ENCODE peak calls at places on chromosomes 16 and 17, in six cellular contexts. One of them, this sample, is unnamed.

GRCh38 chr17:48427598-48427997 is 2.4 kb downstream of the SKAP1 start:
- DNase-seq in prostate gland: no peak
- DNase-seq in tibial artery: no peak
- DNase-seq in lower lobe of right lung: no peak
- DNase-seq in CD8-positive, alpha-beta T cell: no peak
- DNase-seq in psoas muscle: no peak
- DNase-seq in this sample: no peak

GRCh38 chr17:81810892-81811704 is 7.1 kb downstream of the GCGR start:
- DNase-seq in prostate gland: no peak
- DNase-seq in tibial artery: no peak
- DNase-seq in lower lobe of right lung: no peak
- DNase-seq in CD8-positive, alpha-beta T cell: no peak
- DNase-seq in psoas muscle: no peak
- DNase-seq in this sample: no peak

GRCh38 chr16:21083729-21084268 is 66.8 kb downstream of the DNAH3 start:
- DNase-seq in prostate gland: peak; percentile 37
- DNase-seq in tibial artery: peak; percentile 60
- DNase-seq in lower lobe of right lung: peak; percentile 65
- DNase-seq in CD8-positive, alpha-beta T cell: peak; percentile 11
- DNase-seq in psoas muscle: peak; percentile 64
- DNase-seq in this sample: peak; percentile 64

GRCh38 chr16:12187939-12188673 is 211.6 kb downstream of the SNX29 start:
- DNase-seq in prostate gland: no peak
- DNase-seq in tibial artery: no peak
- DNase-seq in lower lobe of right lung: no peak
- DNase-seq in CD8-positive, alpha-beta T cell: no peak
- DNase-seq in psoas muscle: no peak
- DNase-seq in this sample: no peak

GRCh38 chr16:77833906-77834599 is 45.7 kb downstream of the VAT1L start:
- DNase-seq in prostate gland: no peak
- DNase-seq in tibial artery: no peak
- DNase-seq in lower lobe of right lung: no peak
- DNase-seq in CD8-positive, alpha-beta T cell: no peak
- DNase-seq in psoas muscle: no peak
- DNase-seq in this sample: no peak

GRCh38 chr16:50040028-50040427 is 15.0 kb downstream of the CNEP1R1 start:
- DNase-seq in prostate gland: no peak
- DNase-seq in tibial artery: no peak
- DNase-seq in lower lobe of right lung: peak; percentile 49
- DNase-seq in CD8-positive, alpha-beta T cell: no peak
- DNase-seq in psoas muscle: no peak
- DNase-seq in this sample: no peak

GRCh38 chr17:77728022-77728671 is 230.4 kb upstream of the TNRC6C start:
- DNase-seq in prostate gland: no peak
- DNase-seq in tibial artery: peak; percentile 58
- DNase-seq in lower lobe of right lung: no peak
- DNase-seq in CD8-positive, alpha-beta T cell: no peak
- DNase-seq in psoas muscle: peak; percentile 53
- DNase-seq in this sample: peak; percentile 56

GRCh38 chr16:2924901-2925820 is 13.4 kb downstream of the FLYWCH1 start:
- DNase-seq in prostate gland: no peak
- DNase-seq in tibial artery: no peak
- DNase-seq in lower lobe of right lung: no peak
- DNase-seq in CD8-positive, alpha-beta T cell: no peak
- DNase-seq in psoas muscle: no peak
- DNase-seq in this sample: no peak

GRCh38 chr17:39235555-39236221 is 9.9 kb upstream of the STAC2 start:
- DNase-seq in prostate gland: no peak
- DNase-seq in tibial artery: no peak
- DNase-seq in lower lobe of right lung: no peak
- DNase-seq in CD8-positive, alpha-beta T cell: peak; percentile 32
- DNase-seq in psoas muscle: no peak
- DNase-seq in this sample: no peak

GRCh38 chr17:31511583-31511982 is 120.1 kb downstream of the RAB11FIP4 start:
- DNase-seq in prostate gland: no peak
- DNase-seq in tibial artery: no peak
- DNase-seq in lower lobe of right lung: no peak
- DNase-seq in CD8-positive, alpha-beta T cell: no peak
- DNase-seq in psoas muscle: no peak
- DNase-seq in this sample: no peak

GRCh38 chr16:57781349-57781740 is 20.9 kb downstream of the KIFC3 start:
- DNase-seq in prostate gland: no peak
- DNase-seq in tibial artery: no peak
- DNase-seq in lower lobe of right lung: peak; percentile 19
- DNase-seq in CD8-positive, alpha-beta T cell: no peak
- DNase-seq in psoas muscle: no peak
- DNase-seq in this sample: no peak

GRCh38 chr16:21060027-21060510 is 90.6 kb downstream of the DNAH3 start:
- DNase-seq in prostate gland: no peak
- DNase-seq in tibial artery: no peak
- DNase-seq in lower lobe of right lung: no peak
- DNase-seq in CD8-positive, alpha-beta T cell: no peak
- DNase-seq in psoas muscle: no peak
- DNase-seq in this sample: no peak

GRCh38 chr17:17382901-17383300 is 79.7 kb downstream of the NT5M start:
- DNase-seq in prostate gland: no peak
- DNase-seq in tibial artery: no peak
- DNase-seq in lower lobe of right lung: no peak
- DNase-seq in CD8-positive, alpha-beta T cell: no peak
- DNase-seq in psoas muscle: no peak
- DNase-seq in this sample: no peak

GRCh38 chr17:62824290-62825135 is 16.4 kb upstream of the MARCHF10 start:
- DNase-seq in prostate gland: no peak
- DNase-seq in tibial artery: no peak
- DNase-seq in lower lobe of right lung: no peak
- DNase-seq in CD8-positive, alpha-beta T cell: no peak
- DNase-seq in psoas muscle: no peak
- DNase-seq in this sample: no peak

GRCh38 chr17:80845121-80845862 is 146.3 kb upstream of the CHMP6 start:
- DNase-seq in prostate gland: no peak
- DNase-seq in tibial artery: peak; percentile 8
- DNase-seq in lower lobe of right lung: peak; percentile 41
- DNase-seq in CD8-positive, alpha-beta T cell: no peak
- DNase-seq in psoas muscle: no peak
- DNase-seq in this sample: no peak

GRCh38 chr16:57299009-57299718 is 14.7 kb upstream of the PLLP start:
- DNase-seq in prostate gland: no peak
- DNase-seq in tibial artery: peak; percentile 76
- DNase-seq in lower lobe of right lung: peak; percentile 59
- DNase-seq in CD8-positive, alpha-beta T cell: no peak
- DNase-seq in psoas muscle: peak; percentile 64
- DNase-seq in this sample: no peak

GRCh38 chr17:35185849-35186248 is 8.3 kb downstream of the SLC35G3 start:
- DNase-seq in prostate gland: no peak
- DNase-seq in tibial artery: no peak
- DNase-seq in lower lobe of right lung: no peak
- DNase-seq in CD8-positive, alpha-beta T cell: no peak
- DNase-seq in psoas muscle: no peak
- DNase-seq in this sample: no peak

GRCh38 chr16:29876578-29877249 is 13.7 kb upstream of the CDIPT start:
- DNase-seq in prostate gland: no peak
- DNase-seq in tibial artery: no peak
- DNase-seq in lower lobe of right lung: no peak
- DNase-seq in CD8-positive, alpha-beta T cell: no peak
- DNase-seq in psoas muscle: no peak
- DNase-seq in this sample: no peak

GRCh38 chr16:17225551-17225950 is 245.2 kb downstream of the XYLT1 start:
- DNase-seq in prostate gland: no peak
- DNase-seq in tibial artery: no peak
- DNase-seq in lower lobe of right lung: no peak
- DNase-seq in CD8-positive, alpha-beta T cell: no peak
- DNase-seq in psoas muscle: no peak
- DNase-seq in this sample: no peak

GRCh38 chr16:67917852-67918236 is 13.8 kb downstream of the CTRL start:
- DNase-seq in prostate gland: no peak
- DNase-seq in tibial artery: no peak
- DNase-seq in lower lobe of right lung: peak; percentile 48
- DNase-seq in CD8-positive, alpha-beta T cell: no peak
- DNase-seq in psoas muscle: no peak
- DNase-seq in this sample: no peak

GRCh38 chr16:1612320-1613111 is at the start of gene CRAMP1:
- DNase-seq in prostate gland: no peak
- DNase-seq in tibial artery: no peak
- DNase-seq in lower lobe of right lung: no peak
- DNase-seq in CD8-positive, alpha-beta T cell: no peak
- DNase-seq in psoas muscle: no peak
- DNase-seq in this sample: no peak

GRCh38 chr17:29682054-29682453 is 59.3 kb upstream of the CORO6 start:
- DNase-seq in prostate gland: no peak
- DNase-seq in tibial artery: no peak
- DNase-seq in lower lobe of right lung: no peak
- DNase-seq in CD8-positive, alpha-beta T cell: no peak
- DNase-seq in psoas muscle: no peak
- DNase-seq in this sample: no peak

GRCh38 chr16:22694887-22695382 is 119.0 kb upstream of the HS3ST2 start:
- DNase-seq in prostate gland: no peak
- DNase-seq in tibial artery: peak; percentile 50
- DNase-seq in lower lobe of right lung: no peak
- DNase-seq in CD8-positive, alpha-beta T cell: no peak
- DNase-seq in psoas muscle: no peak
- DNase-seq in this sample: no peak

GRCh38 chr17:27575100-27575911 is 55.7 kb upstream of the LGALS9 start:
- DNase-seq in prostate gland: no peak
- DNase-seq in tibial artery: no peak
- DNase-seq in lower lobe of right lung: no peak
- DNase-seq in CD8-positive, alpha-beta T cell: no peak
- DNase-seq in psoas muscle: no peak
- DNase-seq in this sample: no peak

GRCh38 chr17:73232587-73233373 is 28.9 kb downstream of the CPSF4L start:
- DNase-seq in prostate gland: peak; percentile 21
- DNase-seq in tibial artery: peak; percentile 30
- DNase-seq in lower lobe of right lung: peak; percentile 61
- DNase-seq in CD8-positive, alpha-beta T cell: peak; percentile 2
- DNase-seq in psoas muscle: no peak
- DNase-seq in this sample: no peak

GRCh38 chr17:72501404-72502110 is 380.7 kb downstream of the SOX9 start:
- DNase-seq in prostate gland: peak; percentile 91
- DNase-seq in tibial artery: no peak
- DNase-seq in lower lobe of right lung: peak; percentile 71
- DNase-seq in CD8-positive, alpha-beta T cell: no peak
- DNase-seq in psoas muscle: no peak
- DNase-seq in this sample: no peak

GRCh38 chr16:87830673-87831420 is 38.5 kb downstream of the SLC7A5 start:
- DNase-seq in prostate gland: no peak
- DNase-seq in tibial artery: no peak
- DNase-seq in lower lobe of right lung: no peak
- DNase-seq in CD8-positive, alpha-beta T cell: no peak
- DNase-seq in psoas muscle: no peak
- DNase-seq in this sample: no peak
- H3K27ac ChIP-seq in prostate gland: no peak overlapping the region
- H3K27ac ChIP-seq in tibial artery: no peak overlapping the region
- H3K27ac ChIP-seq in lower lobe of right lung: no peak overlapping the region
- H3K27ac ChIP-seq in CD8-positive, alpha-beta T cell: no peak overlapping the region
- H3K27ac ChIP-seq in psoas muscle: no peak overlapping the region
- H3K27ac ChIP-seq in this sample: no peak overlapping the region

GRCh38 chr17:75091855-75092327 is 4.1 kb downstream of the SLC16A5 start:
- DNase-seq in prostate gland: no peak
- DNase-seq in tibial artery: no peak
- DNase-seq in lower lobe of right lung: no peak
- DNase-seq in CD8-positive, alpha-beta T cell: no peak
- DNase-seq in psoas muscle: no peak
- DNase-seq in this sample: no peak
- H3K4me1 ChIP-seq in prostate gland: peaks cover 17% of the 10 kb centered on the region
- H3K4me1 ChIP-seq in tibial artery: no peaks in the 10 kb centered on the region
- H3K4me1 ChIP-seq in lower lobe of right lung: peaks cover 85% of the 10 kb centered on the region
- H3K4me1 ChIP-seq in CD8-positive, alpha-beta T cell: peaks cover 27% of the 10 kb centered on the region
- H3K4me1 ChIP-seq in psoas muscle: peaks cover 29% of the 10 kb centered on the region
- H3K4me1 ChIP-seq in this sample: peaks cover 55% of the 10 kb centered on the region

GRCh38 chr17:2194778-2195417 is 108.7 kb downstream of the SMG6 start:
- DNase-seq in prostate gland: no peak
- DNase-seq in tibial artery: no peak
- DNase-seq in lower lobe of right lung: no peak
- DNase-seq in CD8-positive, alpha-beta T cell: no peak
- DNase-seq in psoas muscle: no peak
- DNase-seq in this sample: no peak
- H3K4me3 ChIP-seq in prostate gland: no peak overlapping the region
- H3K4me3 ChIP-seq in tibial artery: no peak overlapping the region
- H3K4me3 ChIP-seq in lower lobe of right lung: no peak overlapping the region
- H3K4me3 ChIP-seq in CD8-positive, alpha-beta T cell: no peak overlapping the region
- H3K4me3 ChIP-seq in psoas muscle: no peak overlapping the region
- H3K4me3 ChIP-seq in this sample: no peak overlapping the region

DNA sequence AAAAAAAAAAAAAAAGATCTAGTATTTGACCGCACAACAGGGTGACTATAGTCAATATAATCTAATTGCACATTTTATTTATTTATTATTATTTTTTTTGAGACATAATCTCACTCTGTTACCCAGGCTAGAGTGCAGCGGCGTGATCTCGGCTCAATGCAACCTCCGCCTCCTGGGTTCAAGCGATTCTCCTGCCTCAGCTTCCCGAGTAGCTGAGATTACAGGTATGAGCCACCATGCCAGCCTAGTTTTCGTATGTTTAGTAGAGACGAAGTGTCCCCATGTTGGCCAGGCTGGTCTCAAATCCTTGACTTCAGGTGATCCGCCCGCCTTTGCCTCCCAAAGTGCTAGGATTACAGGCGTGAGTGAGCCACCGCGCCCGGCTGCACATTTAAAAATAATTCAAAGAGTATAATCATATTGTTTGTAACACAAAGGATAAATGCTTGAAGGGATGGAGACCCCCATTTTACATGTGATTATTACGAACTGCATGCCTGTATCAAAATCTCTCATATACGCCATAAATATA is 794 bp downstream of the ANKS3 start:
- DNase-seq in prostate gland: no peak
- DNase-seq in tibial artery: no peak
- DNase-seq in lower lobe of right lung: no peak
- DNase-seq in CD8-positive, alpha-beta T cell: no peak
- DNase-seq in psoas muscle: no peak
- DNase-seq in this sample: no peak
- H3K27ac ChIP-seq in prostate gland: peak overlapping the region; percentile 82
- H3K27ac ChIP-seq in tibial artery: peak overlapping the region; percentile 76
- H3K27ac ChIP-seq in lower lobe of right lung: peak overlapping the region; percentile 85
- H3K27ac ChIP-seq in CD8-positive, alpha-beta T cell: no peak overlapping the region
- H3K27ac ChIP-seq in psoas muscle: peak overlapping the region; percentile 82
- H3K27ac ChIP-seq in this sample: peak overlapping the region; percentile 84

GRCh38 chr17:75778861-75779249 is 5.8 kb upstream of the UNK start:
- DNase-seq in prostate gland: no peak
- DNase-seq in tibial artery: no peak
- DNase-seq in lower lobe of right lung: peak; percentile 78
- DNase-seq in CD8-positive, alpha-beta T cell: no peak
- DNase-seq in psoas muscle: no peak
- DNase-seq in this sample: no peak

GRCh38 chr17:75779250-75779986 is 5.2 kb upstream of the UNK start:
- DNase-seq in prostate gland: peak; percentile 99
- DNase-seq in tibial artery: peak; percentile 98
- DNase-seq in lower lobe of right lung: peak; percentile 96
- DNase-seq in CD8-positive, alpha-beta T cell: peak; percentile 90
- DNase-seq in psoas muscle: peak; percentile 96
- DNase-seq in this sample: peak; percentile 95

GRCh38 chr17:75777243-75777922 is 7.2 kb upstream of the UNK start:
- DNase-seq in prostate gland: no peak
- DNase-seq in tibial artery: no peak
- DNase-seq in lower lobe of right lung: no peak
- DNase-seq in CD8-positive, alpha-beta T cell: no peak
- DNase-seq in psoas muscle: no peak
- DNase-seq in this sample: no peak

GRCh38 chr17:75783069-75783783 is 1.4 kb upstream of the UNK start:
- DNase-seq in prostate gland: no peak
- DNase-seq in tibial artery: no peak
- DNase-seq in lower lobe of right lung: no peak
- DNase-seq in CD8-positive, alpha-beta T cell: no peak
- DNase-seq in psoas muscle: no peak
- DNase-seq in this sample: no peak

GRCh38 chr17:75779987-75780889 is 4.4 kb upstream of the UNK start:
- DNase-seq in prostate gland: no peak
- DNase-seq in tibial artery: no peak
- DNase-seq in lower lobe of right lung: no peak
- DNase-seq in CD8-positive, alpha-beta T cell: no peak
- DNase-seq in psoas muscle: no peak
- DNase-seq in this sample: no peak
- H3K4me1 ChIP-seq in prostate gland: peaks cover 6% of the 10 kb centered on the region
- H3K4me1 ChIP-seq in tibial artery: peaks cover 4% of the 10 kb centered on the region
- H3K4me1 ChIP-seq in lower lobe of right lung: peaks cover 48% of the 10 kb centered on the region
- H3K4me1 ChIP-seq in CD8-positive, alpha-beta T cell: peaks cover 45% of the 10 kb centered on the region
- H3K4me1 ChIP-seq in psoas muscle: peaks cover 41% of the 10 kb centered on the region
- H3K4me1 ChIP-seq in this sample: peaks cover 67% of the 10 kb centered on the region